ENCODE peak calls at places on chromosomes 13 and 19, in ten cellular contexts. One of them, this sample, is unnamed.

GRCh38 chr19:35184884-35185283 is 30.3 kb downstream of the FXYD5 start:
- DNase-seq in lower lobe of right lung: no peak
- DNase-seq in pancreas: no peak
- DNase-seq in breast epithelium: no peak
- DNase-seq in heart left ventricle: no peak
- DNase-seq in lung: no peak
- DNase-seq in tibial nerve: no peak
- DNase-seq in naive thymus-derived CD4-positive, alpha-beta T cell: no peak
- DNase-seq in esophagus squamous epithelium: no peak
- DNase-seq in fibroblast of lung: no peak
- DNase-seq in this sample: no peak

GRCh38 chr13:100128838-100129237 is 39.9 kb downstream of the PCCA start:
- DNase-seq in lower lobe of right lung: no peak
- DNase-seq in pancreas: no peak
- DNase-seq in breast epithelium: no peak
- DNase-seq in heart left ventricle: no peak
- DNase-seq in lung: no peak
- DNase-seq in tibial nerve: no peak
- DNase-seq in naive thymus-derived CD4-positive, alpha-beta T cell: no peak
- DNase-seq in esophagus squamous epithelium: no peak
- DNase-seq in fibroblast of lung: no peak
- DNase-seq in this sample: no peak

GRCh38 chr13:28355822-28356371 is 139.0 kb downstream of the FLT1 start:
- DNase-seq in lower lobe of right lung: no peak
- DNase-seq in pancreas: no peak
- DNase-seq in breast epithelium: no peak
- DNase-seq in heart left ventricle: no peak
- DNase-seq in lung: no peak
- DNase-seq in tibial nerve: no peak
- DNase-seq in naive thymus-derived CD4-positive, alpha-beta T cell: no peak
- DNase-seq in esophagus squamous epithelium: no peak
- DNase-seq in fibroblast of lung: no peak
- DNase-seq in this sample: no peak

GRCh38 chr13:40547545-40548322 is 118.7 kb downstream of the FOXO1 start:
- DNase-seq in lower lobe of right lung: no peak
- DNase-seq in pancreas: no peak
- DNase-seq in breast epithelium: no peak
- DNase-seq in heart left ventricle: no peak
- DNase-seq in lung: no peak
- DNase-seq in tibial nerve: no peak
- DNase-seq in naive thymus-derived CD4-positive, alpha-beta T cell: no peak
- DNase-seq in esophagus squamous epithelium: no peak
- DNase-seq in fibroblast of lung: no peak
- DNase-seq in this sample: no peak

GRCh38 chr13:105569816-105570215 is 965.6 kb downstream of the EFNB2 start:
- DNase-seq in lower lobe of right lung: no peak
- DNase-seq in pancreas: no peak
- DNase-seq in breast epithelium: no peak
- DNase-seq in heart left ventricle: no peak
- DNase-seq in lung: no peak
- DNase-seq in tibial nerve: no peak
- DNase-seq in naive thymus-derived CD4-positive, alpha-beta T cell: no peak
- DNase-seq in esophagus squamous epithelium: no peak
- DNase-seq in fibroblast of lung: no peak
- DNase-seq in this sample: no peak

GRCh38 chr19:2560369-2560768 is 84.4 kb downstream of the GADD45B start:
- DNase-seq in lower lobe of right lung: peak
- DNase-seq in pancreas: no peak
- DNase-seq in breast epithelium: no peak
- DNase-seq in heart left ventricle: no peak
- DNase-seq in lung: no peak
- DNase-seq in tibial nerve: no peak
- DNase-seq in naive thymus-derived CD4-positive, alpha-beta T cell: no peak
- DNase-seq in esophagus squamous epithelium: no peak
- DNase-seq in fibroblast of lung: no peak
- DNase-seq in this sample: no peak

GRCh38 chr19:45016388-45017314 is 15.4 kb downstream of the RELB start:
- DNase-seq in lower lobe of right lung: no peak
- DNase-seq in pancreas: peak
- DNase-seq in breast epithelium: peak
- DNase-seq in heart left ventricle: peak
- DNase-seq in lung: peak
- DNase-seq in tibial nerve: peak
- DNase-seq in naive thymus-derived CD4-positive, alpha-beta T cell: peak
- DNase-seq in esophagus squamous epithelium: no peak
- DNase-seq in fibroblast of lung: peak
- DNase-seq in this sample: peak

GRCh38 chr19:5520501-5520900 is 47.3 kb downstream of the TINCR start:
- DNase-seq in lower lobe of right lung: no peak
- DNase-seq in pancreas: no peak
- DNase-seq in breast epithelium: no peak
- DNase-seq in heart left ventricle: no peak
- DNase-seq in lung: no peak
- DNase-seq in tibial nerve: no peak
- DNase-seq in naive thymus-derived CD4-positive, alpha-beta T cell: no peak
- DNase-seq in esophagus squamous epithelium: no peak
- DNase-seq in fibroblast of lung: no peak
- DNase-seq in this sample: no peak

GRCh38 chr13:77026783-77027621 is at the start of gene FBXL3:
- DNase-seq in lower lobe of right lung: peak
- DNase-seq in pancreas: peak
- DNase-seq in breast epithelium: peak
- DNase-seq in heart left ventricle: peak
- DNase-seq in lung: peak
- DNase-seq in tibial nerve: peak
- DNase-seq in naive thymus-derived CD4-positive, alpha-beta T cell: peak
- DNase-seq in esophagus squamous epithelium: peak
- DNase-seq in fibroblast of lung: peak
- DNase-seq in this sample: peak

GRCh38 chr13:77029436-77029835 is 2.5 kb upstream of the FBXL3 start:
- DNase-seq in lower lobe of right lung: no peak
- DNase-seq in pancreas: no peak
- DNase-seq in breast epithelium: no peak
- DNase-seq in heart left ventricle: no peak
- DNase-seq in lung: no peak
- DNase-seq in tibial nerve: no peak
- DNase-seq in naive thymus-derived CD4-positive, alpha-beta T cell: no peak
- DNase-seq in esophagus squamous epithelium: no peak
- DNase-seq in fibroblast of lung: no peak
- DNase-seq in this sample: no peak

GRCh38 chr13:77026255-77026782 is 640 bp downstream of the FBXL3 start:
- DNase-seq in lower lobe of right lung: peak
- DNase-seq in pancreas: peak
- DNase-seq in breast epithelium: peak
- DNase-seq in heart left ventricle: peak
- DNase-seq in lung: peak
- DNase-seq in tibial nerve: peak
- DNase-seq in naive thymus-derived CD4-positive, alpha-beta T cell: peak
- DNase-seq in esophagus squamous epithelium: peak
- DNase-seq in fibroblast of lung: peak
- DNase-seq in this sample: peak

GRCh38 chr13:77031869-77032268 is 4.9 kb upstream of the FBXL3 start:
- DNase-seq in lower lobe of right lung: no peak
- DNase-seq in pancreas: no peak
- DNase-seq in breast epithelium: no peak
- DNase-seq in heart left ventricle: no peak
- DNase-seq in lung: no peak
- DNase-seq in tibial nerve: no peak
- DNase-seq in naive thymus-derived CD4-positive, alpha-beta T cell: no peak
- DNase-seq in esophagus squamous epithelium: no peak
- DNase-seq in fibroblast of lung: no peak
- DNase-seq in this sample: no peak

GRCh38 chr13:77028202-77028601 is 1.2 kb upstream of the FBXL3 start:
- DNase-seq in lower lobe of right lung: no peak
- DNase-seq in pancreas: no peak
- DNase-seq in breast epithelium: no peak
- DNase-seq in heart left ventricle: peak
- DNase-seq in lung: no peak
- DNase-seq in tibial nerve: no peak
- DNase-seq in naive thymus-derived CD4-positive, alpha-beta T cell: no peak
- DNase-seq in esophagus squamous epithelium: no peak
- DNase-seq in fibroblast of lung: peak
- DNase-seq in this sample: no peak
- H3K27ac ChIP-seq in lower lobe of right lung: no peak
- H3K27ac ChIP-seq in pancreas: no peak
- H3K27ac ChIP-seq in breast epithelium: peak
- H3K27ac ChIP-seq in heart left ventricle: peak
- H3K27ac ChIP-seq in lung: peak
- H3K27ac ChIP-seq in tibial nerve: peak
- H3K27ac ChIP-seq in naive thymus-derived CD4-positive, alpha-beta T cell: no peak
- H3K27ac ChIP-seq in esophagus squamous epithelium: peak
- H3K27ac ChIP-seq in fibroblast of lung: no peak
- H3K27ac ChIP-seq in this sample: no peak

GRCh38 chr19:47716270-47716937 is 3.2 kb downstream of the EHD2 start:
- DNase-seq in lower lobe of right lung: no peak
- DNase-seq in pancreas: no peak
- DNase-seq in breast epithelium: no peak
- DNase-seq in heart left ventricle: no peak
- DNase-seq in lung: no peak
- DNase-seq in tibial nerve: no peak
- DNase-seq in naive thymus-derived CD4-positive, alpha-beta T cell: no peak
- DNase-seq in esophagus squamous epithelium: no peak
- DNase-seq in fibroblast of lung: no peak
- DNase-seq in this sample: no peak

GRCh38 chr19:47723573-47723923 is 10.3 kb downstream of the EHD2 start:
- DNase-seq in lower lobe of right lung: peak
- DNase-seq in pancreas: peak
- DNase-seq in breast epithelium: no peak
- DNase-seq in heart left ventricle: no peak
- DNase-seq in lung: peak
- DNase-seq in tibial nerve: no peak
- DNase-seq in naive thymus-derived CD4-positive, alpha-beta T cell: no peak
- DNase-seq in esophagus squamous epithelium: no peak
- DNase-seq in fibroblast of lung: peak
- DNase-seq in this sample: no peak

GRCh38 chr19:47719047-47719885 is 6.0 kb downstream of the EHD2 start:
- DNase-seq in lower lobe of right lung: peak
- DNase-seq in pancreas: peak
- DNase-seq in breast epithelium: peak
- DNase-seq in heart left ventricle: peak
- DNase-seq in lung: peak
- DNase-seq in tibial nerve: peak
- DNase-seq in naive thymus-derived CD4-positive, alpha-beta T cell: no peak
- DNase-seq in esophagus squamous epithelium: no peak
- DNase-seq in fibroblast of lung: peak
- DNase-seq in this sample: peak

GRCh38 chr19:47725759-47726401 is 12.7 kb downstream of the EHD2 start:
- DNase-seq in lower lobe of right lung: peak
- DNase-seq in pancreas: no peak
- DNase-seq in breast epithelium: no peak
- DNase-seq in heart left ventricle: no peak
- DNase-seq in lung: peak
- DNase-seq in tibial nerve: no peak
- DNase-seq in naive thymus-derived CD4-positive, alpha-beta T cell: no peak
- DNase-seq in esophagus squamous epithelium: no peak
- DNase-seq in fibroblast of lung: no peak
- DNase-seq in this sample: no peak

DNA sequence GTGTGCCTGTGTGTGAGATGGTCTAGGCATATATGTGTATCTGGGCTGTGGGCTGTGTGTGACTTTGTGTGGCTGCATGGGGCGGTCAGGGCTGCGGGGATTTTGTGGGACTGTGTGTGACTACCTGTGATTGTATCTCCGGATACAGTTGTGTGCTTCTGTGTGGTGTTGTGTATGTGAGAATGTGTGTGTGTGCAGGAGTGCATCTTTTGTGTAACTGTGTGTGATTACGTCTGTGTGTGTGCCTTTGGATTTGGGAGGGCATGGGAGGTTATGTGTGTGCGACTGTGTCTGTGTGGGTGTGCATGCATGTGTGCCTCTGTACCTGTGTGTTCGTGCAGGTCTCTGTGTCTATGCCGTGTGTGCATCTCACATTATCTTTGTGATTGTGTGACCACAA is 7.4 kb downstream of the EHD2 start:
- DNase-seq in lower lobe of right lung: no peak
- DNase-seq in pancreas: no peak
- DNase-seq in breast epithelium: no peak
- DNase-seq in heart left ventricle: no peak
- DNase-seq in lung: no peak
- DNase-seq in tibial nerve: no peak
- DNase-seq in naive thymus-derived CD4-positive, alpha-beta T cell: no peak
- DNase-seq in esophagus squamous epithelium: no peak
- DNase-seq in fibroblast of lung: no peak
- DNase-seq in this sample: no peak
- H3K27ac ChIP-seq in lower lobe of right lung: peak
- H3K27ac ChIP-seq in pancreas: no peak
- H3K27ac ChIP-seq in breast epithelium: peak
- H3K27ac ChIP-seq in heart left ventricle: peak
- H3K27ac ChIP-seq in lung: peak
- H3K27ac ChIP-seq in tibial nerve: peak
- H3K27ac ChIP-seq in naive thymus-derived CD4-positive, alpha-beta T cell: no peak
- H3K27ac ChIP-seq in esophagus squamous epithelium: peak
- H3K27ac ChIP-seq in fibroblast of lung: peak
- H3K27ac ChIP-seq in this sample: no peak

DNA sequence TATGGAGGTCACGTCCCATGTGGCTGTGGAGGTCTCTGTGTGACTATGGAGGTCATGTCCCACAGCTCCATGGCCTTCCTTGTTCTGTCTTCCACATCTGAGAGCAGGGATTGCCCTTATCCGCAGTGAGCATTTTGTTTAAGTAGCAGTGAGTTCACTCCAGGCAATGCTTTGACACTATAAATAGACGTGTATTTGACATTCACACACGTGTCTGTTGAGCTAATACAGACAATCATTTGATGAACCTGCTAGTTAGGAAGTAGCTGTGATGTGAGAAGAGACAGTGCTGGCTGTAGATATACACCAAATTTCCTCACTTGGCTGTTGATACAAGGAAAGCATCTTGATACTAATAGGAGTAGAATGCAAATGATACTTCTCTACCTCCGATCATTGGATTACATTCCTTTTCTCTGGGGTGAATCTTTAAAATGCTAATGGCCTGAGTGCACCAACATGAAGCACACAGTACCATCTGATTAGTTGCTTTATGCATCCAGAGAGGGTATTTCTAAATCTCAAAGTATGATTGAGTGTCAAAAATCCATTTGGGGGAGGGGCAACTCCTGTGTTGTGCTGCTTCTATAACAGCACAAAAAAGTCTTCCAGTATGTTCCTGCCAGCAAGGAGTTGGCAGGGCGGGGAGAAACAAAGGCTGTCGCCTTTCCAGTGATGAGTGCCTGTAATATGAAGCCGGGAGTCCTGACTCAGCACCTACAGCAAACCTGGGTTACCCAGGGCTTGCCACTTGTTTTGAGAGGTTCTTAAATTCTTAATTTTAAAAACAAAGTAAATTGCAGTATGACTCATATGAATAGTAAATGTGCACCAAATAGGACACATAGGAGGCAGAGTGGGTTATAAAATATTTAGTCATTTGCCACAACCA is 7.0 kb downstream of the CUL4A start:
- DNase-seq in lower lobe of right lung: peak
- DNase-seq in pancreas: peak
- DNase-seq in breast epithelium: no peak
- DNase-seq in heart left ventricle: peak
- DNase-seq in lung: peak
- DNase-seq in tibial nerve: no peak
- DNase-seq in naive thymus-derived CD4-positive, alpha-beta T cell: no peak
- DNase-seq in esophagus squamous epithelium: no peak
- DNase-seq in fibroblast of lung: peak
- DNase-seq in this sample: peak
- H3K27ac ChIP-seq in lower lobe of right lung: peak
- H3K27ac ChIP-seq in pancreas: no peak
- H3K27ac ChIP-seq in breast epithelium: peak
- H3K27ac ChIP-seq in heart left ventricle: peak
- H3K27ac ChIP-seq in lung: peak
- H3K27ac ChIP-seq in tibial nerve: no peak
- H3K27ac ChIP-seq in naive thymus-derived CD4-positive, alpha-beta T cell: peak
- H3K27ac ChIP-seq in esophagus squamous epithelium: peak
- H3K27ac ChIP-seq in fibroblast of lung: peak
- H3K27ac ChIP-seq in this sample: peak

GRCh38 chr13:110396476-110396875 is 89.4 kb downstream of the COL4A2 start:
- DNase-seq in lower lobe of right lung: no peak
- DNase-seq in pancreas: no peak
- DNase-seq in breast epithelium: no peak
- DNase-seq in heart left ventricle: no peak
- DNase-seq in lung: no peak
- DNase-seq in tibial nerve: no peak
- DNase-seq in naive thymus-derived CD4-positive, alpha-beta T cell: no peak
- DNase-seq in esophagus squamous epithelium: no peak
- DNase-seq in fibroblast of lung: no peak
- DNase-seq in this sample: no peak
- H3K27ac ChIP-seq in lower lobe of right lung: peak
- H3K27ac ChIP-seq in pancreas: no peak
- H3K27ac ChIP-seq in breast epithelium: peak
- H3K27ac ChIP-seq in heart left ventricle: peak
- H3K27ac ChIP-seq in lung: peak
- H3K27ac ChIP-seq in tibial nerve: peak
- H3K27ac ChIP-seq in naive thymus-derived CD4-positive, alpha-beta T cell: no peak
- H3K27ac ChIP-seq in esophagus squamous epithelium: peak
- H3K27ac ChIP-seq in fibroblast of lung: peak
- H3K27ac ChIP-seq in this sample: peak

This sample was measured in caudate nucleus.